ENCODE peak calls at places on chromosomes 11 and 22, in seven cellular contexts. Z, E, D, J, N, W and F are unnamed samples.

GRCh38 chr22:36052505-36052941 is 23.9 kb upstream of the RBFOX2 start:
- DNase-seq in N (no peak), W (peak; percentile 57), Z (no peak), J (peak; percentile 73), E (no peak), D (peak; percentile 72), F (no peak)

GRCh38 chr11:8839306-8839956 is 71.6 kb upstream of the AKIP1 start:
- DNase-seq in D (no peak), J (no peak), Z (no peak), W (no peak), E (no peak), N (no peak), F (no peak)

GRCh38 chr11:105862736-105863367 is 159.2 kb downstream of the MSANTD4 start:
- DNase-seq in J (peak; percentile 55), E (no peak), W (peak; percentile 68), D (peak; percentile 73), Z (no peak), N (no peak), F (no peak)

GRCh38 chr22:21641417-21641794 is 696 bp upstream of the SDF2L1 start:
- DNase-seq in N (peak; percentile 54), W (peak; percentile 55), Z (no peak), J (peak; percentile 64), D (peak; percentile 70), E (no peak), F (no peak)

GRCh38 chr22:41023299-41023623 is 69.1 kb upstream of the EP300 start:
- DNase-seq in D (no peak), J (no peak), E (no peak), W (no peak), N (no peak), Z (no peak), F (no peak)

GRCh38 chr11:117442869-117443239 is 115.2 kb downstream of the CEP164 start:
- DNase-seq in Z (no peak), D (no peak), E (no peak), J (no peak), N (no peak), W (no peak), F (no peak)

GRCh38 chr11:79263001-79263400 is 177.8 kb downstream of the TENM4 start:
- DNase-seq in D (peak; percentile 48), J (no peak), E (no peak), W (peak; percentile 49), N (peak; percentile 25), Z (no peak), F (no peak)

GRCh38 chr11:46210133-46210636 is 67.3 kb upstream of the CREB3L1 start:
- DNase-seq in N (no peak), E (no peak), D (peak; percentile 89), Z (no peak), W (peak; percentile 72), J (peak; percentile 94), F (no peak)

GRCh38 chr11:74449369-74449931 is 17.9 kb downstream of the KCNE3 start:
- DNase-seq in J (peak; percentile 81), E (no peak), W (peak; percentile 81), N (peak; percentile 39), Z (peak; percentile 23), D (peak; percentile 92), F (no peak)

GRCh38 chr22:30650508-30651116 is 15.0 kb downstream of the SLC35E4 start:
- DNase-seq in N (no peak), E (no peak), D (no peak), W (no peak), Z (no peak), J (no peak), F (no peak)

GRCh38 chr11:66686801-66687750 is 9.4 kb upstream of the RBM4B start:
- DNase-seq in N (no peak), Z (no peak), J (no peak), W (no peak), E (no peak), D (no peak), F (no peak)

GRCh38 chr11:73958521-73959141 is 7.8 kb downstream of the DNAJB13 start:
- DNase-seq in J (no peak), N (no peak), E (no peak), D (no peak), W (no peak), Z (no peak), F (no peak)

GRCh38 chr11:26971961-26972360 is 22.0 kb upstream of the FIBIN start:
- DNase-seq in J (no peak), Z (no peak), E (no peak), W (peak; percentile 61), N (no peak), D (peak; percentile 68), F (no peak)